ENCODE peak calls at places on chromosome 4, in five cellular contexts. L is HFFc6, G is IMR-90, Y is AG09319, Z is AG04449. S is an unnamed sample.

GRCh38 chr4:54517793-54518444 is 139.8 kb upstream of the KIT start:
- DNase-seq in L (no peak), G (no peak), Y (no peak), Z (no peak), S (no peak)

GRCh38 chr4:43456383-43456782 is 563.9 kb downstream of the GRXCR1 start:
- DNase-seq in L (peak; percentile 27), G (peak; percentile 81), Y (peak; percentile 16), Z (peak; percentile 38), S (peak; percentile 91)

GRCh38 chr4:88629826-88630225 is 37.5 kb downstream of the HERC3 start:
- DNase-seq in L (no peak), G (peak; percentile 19), Y (no peak), Z (no peak), S (no peak)

GRCh38 chr4:3679851-3680311 is 86.3 kb upstream of the ADRA2C start:
- DNase-seq in L (no peak), G (no peak), Y (no peak), Z (no peak), S (no peak)

GRCh38 chr4:119493419-119493818 is 135.2 kb downstream of the PDE5A start:
- DNase-seq in L (peak; percentile 39), G (no peak), Y (no peak), Z (no peak), S (peak; percentile 9)

GRCh38 chr4:154329268-154329858 is 162.2 kb downstream of the DCHS2 start:
- DNase-seq in L (no peak), G (peak; percentile 10), Y (no peak), Z (no peak), S (peak; percentile 43)

GRCh38 chr4:808860-809570 is 16.9 kb downstream of the CPLX1 start:
- DNase-seq in L (no peak), G (no peak), Y (no peak), Z (no peak), S (no peak)

GRCh38 chr4:174394915-174395314 is 111.2 kb downstream of the CEP44 start:
- DNase-seq in L (no peak), G (peak; percentile 63), Y (peak; percentile 7), Z (no peak), S (peak; percentile 88)

GRCh38 chr4:110610940-110611785 is 11.7 kb downstream of the PITX2 start:
- DNase-seq in L (no peak), G (no peak), Y (no peak), Z (no peak), S (no peak)

GRCh38 chr4:15158410-15159091 is 156.3 kb downstream of the CPEB2 start:
- DNase-seq in L (no peak), G (no peak), Y (no peak), Z (no peak), S (peak; percentile 73)

GRCh38 chr4:153205757-153206156 is 1.5 kb downstream of the TRIM2 start:
- DNase-seq in L (no peak), G (no peak), Y (no peak), Z (no peak), S (peak; percentile 77)

GRCh38 chr4:48015678-48016077 is 803 bp downstream of the CNGA1 start:
- DNase-seq in L (no peak), G (no peak), Y (no peak), Z (no peak), S (no peak)

GRCh38 chr4:156800463-156800862 is 171.1 kb downstream of the PDGFC start:
- DNase-seq in L (no peak), G (no peak), Y (no peak), Z (no peak), S (no peak)

GRCh38 chr4:168877407-168877778 is 132.7 kb downstream of the CBR4 start:
- DNase-seq in L (no peak), G (no peak), Y (no peak), Z (no peak), S (no peak)

GRCh38 chr4:132540268-132540667 is 608.8 kb upstream of the PCDH10 start:
- DNase-seq in L (no peak), G (no peak), Y (no peak), Z (no peak), S (no peak)

GRCh38 chr4:3766791-3767561 is 791 bp downstream of the ADRA2C start:
- DNase-seq in L (no peak), G (no peak), Y (no peak), Z (no peak), S (no peak)

GRCh38 chr4:180913750-180914149 is 1329.5 kb upstream of the TENM3 start:
- DNase-seq in L (no peak), G (peak; percentile 72), Y (peak; percentile 63), Z (no peak), S (peak; percentile 29)

DNA sequence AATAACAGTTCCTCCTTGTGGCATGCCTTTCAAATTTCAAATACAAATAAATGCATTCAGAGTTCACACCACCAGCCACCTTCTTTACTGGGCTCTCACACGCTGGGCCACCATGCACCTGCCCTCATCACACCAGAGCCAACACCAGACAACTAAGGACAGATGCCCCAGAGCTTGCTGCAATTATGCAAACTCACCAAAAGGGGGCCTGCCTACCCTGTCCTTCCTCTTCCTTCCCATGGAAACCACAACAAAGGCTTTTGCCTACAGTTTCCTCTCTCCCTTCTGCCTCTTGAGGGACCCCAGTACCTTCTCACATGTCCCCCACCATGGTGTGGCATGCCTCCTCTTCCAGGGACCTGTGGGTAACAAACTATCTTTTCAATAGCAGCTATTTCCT is 1333.9 kb upstream of the TENM3 start:
- DNase-seq in L (no peak), G (peak; percentile 22), Y (no peak), Z (no peak), S (no peak)
- TF ChIP-seq CTCF in L (peak; percentile 30), G (peak; percentile 38), Y (peak; percentile 58), Z (peak; percentile 37), S (peak; percentile 31)

GRCh38 chr4:6474053-6474568 is 1.7 kb upstream of the PPP2R2C start:
- DNase-seq in L (no peak), G (no peak), Y (no peak), Z (no peak), S (no peak)
- TF ChIP-seq CTCF in L (peak; percentile 38), G (peak; percentile 9), Y (no peak), Z (peak; percentile 3), S (peak; percentile 34)

GRCh38 chr4:173218411-173219125 is 50.0 kb downstream of the GALNT7 start:
- DNase-seq in L (peak; percentile 57), G (peak; percentile 73), Y (no peak), Z (peak; percentile 34), S (peak; percentile 20)
- TF ChIP-seq CTCF in L (no peak), G (no peak), Y (no peak), Z (no peak), S (no peak)

DNA sequence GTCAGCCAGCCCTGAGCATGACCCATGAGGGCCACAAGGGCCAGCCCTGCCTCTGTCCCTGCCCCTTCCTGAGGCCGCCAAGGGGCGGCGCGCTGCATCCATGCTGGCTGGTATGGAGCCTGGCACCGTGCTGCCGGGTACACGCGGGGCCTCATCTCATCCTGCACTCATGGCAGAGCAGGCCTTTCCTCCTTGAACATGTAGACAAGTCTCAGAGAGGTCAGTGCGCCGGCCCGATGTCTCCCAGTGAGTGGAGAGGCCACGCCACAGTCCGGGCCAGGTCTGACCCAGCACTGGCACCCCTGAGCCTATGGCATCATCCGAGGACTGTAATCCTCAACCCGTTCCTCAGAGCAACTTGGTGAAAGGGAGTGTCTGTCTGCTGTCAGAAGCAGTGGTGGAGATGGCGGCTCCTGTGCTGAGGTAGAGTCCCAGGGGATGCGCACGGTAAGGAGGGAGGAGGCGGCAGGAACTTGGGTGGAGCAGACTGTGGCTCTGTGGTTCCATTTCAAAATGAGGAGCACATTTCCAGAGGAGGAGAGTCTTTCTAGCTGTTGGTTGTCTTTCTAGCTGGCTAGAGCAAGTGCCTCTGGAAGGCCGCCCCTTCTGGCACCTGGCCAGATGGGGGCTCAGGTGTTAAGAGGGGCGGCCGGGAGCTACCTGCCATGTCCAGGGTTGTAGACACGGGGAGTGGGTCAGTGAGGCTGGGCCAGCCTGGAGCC is 32.8 kb downstream of the TRMT44 start:
- DNase-seq in L (no peak), G (no peak), Y (peak; percentile 5), Z (no peak), S (no peak)
- TF ChIP-seq CTCF in L (peak; percentile 46), G (peak; percentile 44), Y (peak; percentile 25), Z (no peak), S (no peak)

GRCh38 chr4:37780444-37781133 is 45.9 kb upstream of the PGM2 start:
- DNase-seq in L (no peak), G (no peak), Y (no peak), Z (no peak), S (peak; percentile 31)
- TF ChIP-seq CTCF in L (no peak), G (no peak), Y (peak; percentile 21), Z (no peak), S (peak; percentile 18)

GRCh38 chr4:185128272-185129119 is 14.6 kb upstream of the SLC25A4 start:
- DNase-seq in L (no peak), G (no peak), Y (no peak), Z (no peak), S (peak; percentile 52)
- TF ChIP-seq CTCF in L (peak; percentile 31), G (no peak), Y (no peak), Z (no peak), S (peak; percentile 3)

GRCh38 chr4:2534904-2535385 is 1.5 kb upstream of the FAM193A start:
- DNase-seq in L (no peak), G (peak; percentile 15), Y (no peak), Z (no peak), S (no peak)

GRCh38 chr4:2536193-2537010 is at the start of gene FAM193A:
- DNase-seq in L (peak; percentile 99), G (peak; percentile 100), Y (peak; percentile 99), Z (peak; percentile 98), S (peak; percentile 96)

GRCh38 chr4:2537011-2537830 is 774 bp downstream of the FAM193A start:
- DNase-seq in L (peak; percentile 7), G (peak; percentile 24), Y (no peak), Z (no peak), S (peak; percentile 30)

GRCh38 chr4:2535386-2536192 is 858 bp upstream of the FAM193A start:
- DNase-seq in L (no peak), G (peak; percentile 5), Y (no peak), Z (no peak), S (no peak)
- TF ChIP-seq CTCF in L (peak; percentile 43), G (no peak), Y (no peak), Z (no peak), S (peak; percentile 22)

DNA sequence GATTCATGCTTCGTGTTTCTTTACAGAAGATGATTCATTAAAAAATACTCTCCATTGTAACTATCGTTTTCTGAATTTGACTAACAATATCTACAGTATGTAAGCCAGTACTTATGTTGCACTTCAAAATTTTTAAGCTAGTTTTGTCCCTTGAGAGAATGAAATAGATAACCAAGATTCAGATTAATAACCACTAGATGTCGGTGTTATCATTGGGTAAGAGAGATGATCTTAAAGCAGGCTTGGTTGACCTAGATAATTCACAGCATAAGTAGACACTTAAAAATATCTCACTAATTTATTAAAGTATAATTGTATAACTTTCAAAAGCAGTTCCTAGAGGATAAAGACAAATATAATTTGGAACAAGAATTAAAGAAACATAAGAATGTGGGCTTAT is 430.9 kb downstream of the C4orf33 start:
- DNase-seq in L (no peak), G (no peak), Y (no peak), Z (no peak), S (peak; percentile 41)
- TF ChIP-seq CTCF in L (no peak), G (no peak), Y (no peak), Z (no peak), S (peak; percentile 8)